ENCODE peak calls at places on chromosomes 11 and 22, in six cellular contexts. X, V, Y, I, R and E are unnamed samples.

GRCh38 chr11:13354335-13354734 is 76.7 kb downstream of the BMAL1 start:
- DNase-seq in X (peak), R (peak), Y (no peak), I (no peak), V (no peak), E (peak)

GRCh38 chr11:31366795-31367194 is 2.7 kb downstream of the DCDC1 start:
- DNase-seq in V (no peak), X (no peak), R (no peak), Y (no peak), I (no peak), E (no peak)

GRCh38 chr11:78698612-78699011 is 123.9 kb upstream of the NARS2 start:
- DNase-seq in X (peak), R (no peak), I (no peak), V (no peak), Y (no peak), E (no peak)

GRCh38 chr11:11973361-11973800 is 35.0 kb downstream of the DKK3 start:
- DNase-seq in I (peak), R (no peak), X (peak), V (no peak), Y (peak), E (peak)

GRCh38 chr22:31818481-31819392 is 64.9 kb downstream of the DEPDC5 start:
- DNase-seq in V (no peak), Y (no peak), R (no peak), I (no peak), X (peak), E (no peak)

GRCh38 chr11:116454020-116454645 is 318.7 kb downstream of the BUD13 start:
- DNase-seq in R (peak), Y (peak), V (no peak), X (peak), I (peak), E (peak)

GRCh38 chr11:10505278-10506012 is 35.5 kb downstream of the RNF141 start:
- DNase-seq in I (no peak), X (no peak), V (no peak), R (peak), Y (no peak), E (no peak)

GRCh38 chr11:61092280-61092766 is 10.0 kb upstream of the CD5 start:
- DNase-seq in I (no peak), R (peak), V (no peak), Y (no peak), X (no peak), E (no peak)

GRCh38 chr22:46041642-46042041 is 64.7 kb upstream of the WNT7B start:
- DNase-seq in V (no peak), R (no peak), I (no peak), Y (no peak), X (no peak), E (no peak)

GRCh38 chr11:116586392-116586791 is 186.4 kb downstream of the BUD13 start:
- DNase-seq in Y (no peak), X (no peak), V (no peak), I (no peak), R (no peak), E (no peak)

GRCh38 chr22:28892175-28892731 is 8.9 kb downstream of the ZNRF3 start:
- DNase-seq in R (no peak), Y (no peak), I (no peak), V (no peak), X (no peak), E (no peak)

GRCh38 chr22:28894320-28894719 is 10.9 kb downstream of the ZNRF3 start:
- DNase-seq in I (no peak), X (no peak), V (no peak), Y (no peak), R (no peak), E (no peak)

GRCh38 chr22:28893810-28894209 is 10.4 kb downstream of the ZNRF3 start:
- DNase-seq in I (no peak), Y (no peak), R (no peak), V (no peak), X (no peak), E (no peak)

GRCh38 chr22:28889625-28890024 is 6.3 kb downstream of the ZNRF3 start:
- DNase-seq in V (no peak), X (no peak), Y (no peak), I (no peak), R (no peak), E (no peak)

DNA sequence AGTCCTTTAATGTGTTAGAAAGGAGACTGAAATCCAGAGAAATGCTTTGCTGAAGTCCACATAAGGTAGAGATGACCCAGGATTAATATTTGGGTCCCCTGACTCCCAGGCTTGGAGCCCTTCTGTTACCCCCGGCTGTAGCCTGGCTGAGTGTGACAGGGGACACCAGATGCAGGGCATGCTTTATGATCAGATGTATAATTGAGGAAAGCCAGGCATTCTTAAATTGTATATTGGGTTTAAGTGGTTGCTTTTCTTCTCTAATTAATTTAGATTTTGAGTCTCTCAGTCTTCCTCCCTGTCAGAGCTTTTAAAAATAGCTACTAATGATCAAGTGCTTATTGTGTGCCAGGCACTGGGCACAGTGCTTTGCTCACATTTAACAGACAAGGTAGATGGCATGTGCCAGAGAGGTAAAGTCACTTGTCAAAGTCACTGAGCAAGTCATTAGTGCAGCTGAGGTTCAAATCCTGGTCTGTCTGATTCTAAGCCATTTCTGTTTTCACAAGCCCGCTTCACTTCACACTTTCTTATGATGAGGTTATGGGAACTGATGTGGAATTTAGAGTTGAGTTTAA is 7.9 kb downstream of the ZNRF3 start:
- DNase-seq in I (no peak), Y (no peak), R (no peak), V (no peak), X (no peak), E (no peak)
- H3K14ac ChIP-seq in I (no peak), Y (no peak), R (no peak), V (no peak), X (no peak), E (no peak)

GRCh38 chr11:67584881-67585873 is 1.6 kb downstream of the GSTP1 start:
- DNase-seq in X (no peak), Y (peak), I (no peak), R (no peak), V (no peak), E (no peak)
- H3K9ac ChIP-seq in X (peak), Y (peak), I (peak), R (peak), V (peak), E (no peak)

GRCh38 chr11:102457056-102457677 is 4.6 kb upstream of the TMEM123 start:
- DNase-seq in Y (no peak), V (no peak), I (no peak), X (no peak), R (no peak), E (no peak)
- H3K14ac ChIP-seq in Y (no peak), V (no peak), I (no peak), X (no peak), R (no peak), E (no peak)

DNA sequence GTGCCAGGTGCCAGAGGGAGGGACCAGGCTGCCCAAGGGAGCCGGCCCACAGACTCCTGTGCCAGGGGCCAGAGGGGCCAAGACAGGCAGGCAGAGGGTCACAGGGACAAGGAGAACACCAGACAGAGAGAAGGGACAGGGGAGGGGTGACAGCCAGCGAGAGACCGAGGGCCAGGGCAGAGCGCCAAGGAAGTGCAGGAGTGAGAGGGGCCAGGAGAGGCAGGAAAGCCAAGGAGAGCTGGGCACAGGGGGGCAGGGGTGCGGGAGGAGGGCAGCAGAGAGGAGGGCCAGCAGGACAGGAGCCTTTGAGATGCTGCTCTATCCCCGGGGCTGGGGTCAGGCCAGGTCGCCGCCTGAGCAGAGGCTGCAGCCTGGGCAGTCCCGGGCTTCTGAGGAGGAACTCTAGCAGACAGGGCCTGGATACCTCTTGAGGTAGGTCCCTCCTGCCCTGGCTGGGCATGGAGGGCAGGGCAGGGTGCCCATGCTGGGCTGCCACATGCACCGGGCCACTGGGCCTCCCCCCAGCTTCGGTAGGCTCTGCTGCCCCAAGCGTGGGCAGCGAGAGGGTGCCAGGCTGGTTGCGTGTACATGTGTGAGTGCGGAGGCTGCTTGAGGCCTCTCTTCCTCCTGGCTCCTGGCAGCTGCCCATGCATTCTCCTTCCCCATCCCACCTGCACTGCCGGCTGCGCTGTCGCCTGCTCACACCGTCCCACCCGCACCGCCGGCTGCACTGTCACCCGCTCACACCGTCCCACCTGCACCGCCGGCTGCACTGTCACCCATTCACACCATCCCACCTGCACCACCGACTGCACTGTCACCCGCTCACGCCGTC is 12.2 kb downstream of the LSP1 start:
- DNase-seq in Y (no peak), V (no peak), R (no peak), X (no peak), I (no peak), E (no peak)
- H3K9ac ChIP-seq in Y (peak), V (peak), R (no peak), X (no peak), I (no peak), E (no peak)

DNA sequence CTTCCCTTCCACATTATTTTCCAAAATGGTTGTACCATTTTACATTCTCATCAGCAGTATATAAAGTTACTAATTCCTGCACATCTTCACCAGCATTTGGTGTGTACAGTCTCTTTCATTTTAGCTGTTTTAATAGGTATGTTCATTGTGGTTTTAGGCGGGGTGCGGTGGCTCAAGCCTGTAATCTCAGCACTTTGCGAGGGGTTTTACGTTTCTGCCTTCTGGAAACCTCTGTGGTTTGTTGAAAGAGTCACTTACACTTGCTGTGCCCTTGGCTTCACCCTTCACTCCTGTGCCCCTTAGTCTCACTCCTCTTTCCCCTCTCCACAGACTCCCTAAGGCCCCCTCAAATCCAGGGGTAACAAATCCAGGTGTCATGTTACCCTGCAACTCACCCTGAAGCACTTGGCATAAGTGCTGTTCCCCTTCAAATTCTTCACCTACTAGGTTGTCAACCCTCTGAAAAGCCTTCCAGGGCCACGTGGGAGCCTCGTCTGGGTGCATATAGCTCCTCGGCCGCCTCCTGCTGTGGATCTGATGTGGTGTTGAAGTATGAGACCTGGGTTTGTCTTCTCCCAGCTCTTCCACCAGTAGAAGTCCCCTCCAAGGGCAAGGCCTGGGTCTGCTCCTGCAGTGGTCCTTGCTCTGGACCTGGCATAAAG is 20.8 kb downstream of the TOB2 start:
- DNase-seq in I (no peak), X (no peak), R (no peak), V (no peak), Y (no peak), E (no peak)
- H3K14ac ChIP-seq in I (no peak), X (no peak), R (no peak), V (no peak), Y (no peak), E (no peak)

GRCh38 chr22:37525073-37525745 is 6.0 kb upstream of the CARD10 start:
- DNase-seq in R (peak), X (peak), I (no peak), V (no peak), Y (peak), E (no peak)
- H3K9ac ChIP-seq in R (no peak), X (no peak), I (no peak), V (peak), Y (peak), E (no peak)

DNA sequence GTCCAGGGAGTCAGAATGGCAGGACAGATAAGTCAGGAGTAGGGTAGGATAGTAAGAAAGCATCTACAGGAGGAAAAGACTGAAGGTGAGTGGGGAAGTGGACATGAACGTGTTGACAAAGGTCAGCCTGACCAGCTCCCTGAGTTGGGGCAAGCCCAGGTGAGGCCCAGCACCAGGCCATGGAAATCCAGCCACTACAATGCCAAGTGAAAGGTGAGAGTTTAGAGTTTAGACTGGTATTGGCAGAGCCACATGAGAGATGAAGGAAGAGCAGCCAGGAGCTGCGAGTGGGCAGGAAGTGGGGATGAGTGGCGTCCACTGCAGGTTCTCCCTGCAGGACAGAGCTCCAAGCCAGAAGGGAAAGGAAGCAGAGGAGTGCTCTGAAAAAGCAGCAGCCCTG is 16.5 kb upstream of the SMCO4 start:
- DNase-seq in Y (no peak), R (no peak), I (no peak), X (no peak), V (no peak), E (no peak)
- H3K14ac ChIP-seq in Y (no peak), R (no peak), I (no peak), X (no peak), V (no peak), E (no peak)

GRCh38 chr22:43953988-43954771 is 1.1 kb upstream of the SAMM50 start:
- DNase-seq in R (no peak), I (no peak), V (no peak), X (no peak), Y (no peak), E (no peak)
- H3K9ac ChIP-seq in R (no peak), I (no peak), V (no peak), X (peak), Y (peak), E (no peak)